ENCODE peak calls at places on chromosomes 16 and 17, in ten cellular contexts. One of them, this sample, is unnamed.

GRCh38 chr17:43217614-43218087 is 6.0 kb downstream of the TMEM106A start:
- DNase-seq in aorta: no peak
- DNase-seq in activated CD8-positive, alpha-beta memory T cell treated with anti-CD3 and anti-CD28 coated beads for 48 hours: no peak
- DNase-seq in GM12865: no peak
- DNase-seq in thyroid gland: no peak
- DNase-seq in upper lobe of right lung: peak; percentile 25
- DNase-seq in activated gamma-delta T cell treated with Interleukin-2 at 50 U/mL for 16 hours: no peak
- DNase-seq in tibial nerve: no peak
- DNase-seq in activated T-helper 1 cell treated with anti-CD3 and anti-CD28 coated beads, Interleukin-12 subunit alpha, Interleukin-12 subunit beta, Interleukin-2, Interleukin-4 antibody, amounts not matched to agents 30 ng/mL and 10 ng/mL and 1 ng/mL, durations not matched to agents 14 hours and 24 hours and 36 hours: no peak
- DNase-seq in stimulated activated CD8-positive, alpha-beta memory T cell treated with anti-CD3 and anti-CD28 coated beads, Interleukin-15, amount 100 ng/mL, for 48 hours: no peak
- DNase-seq in this sample: no peak

GRCh38 chr16:8567355-8568230 is 22.7 kb downstream of the TMEM114 start:
- DNase-seq in upper lobe of right lung: peak; percentile 72
- DNase-seq in activated gamma-delta T cell treated with Interleukin-2 at 50 U/mL for 16 hours: peak; percentile 67
- DNase-seq in tibial nerve: peak; percentile 38
- DNase-seq in activated T-helper 1 cell treated with anti-CD3 and anti-CD28 coated beads, Interleukin-12 subunit alpha, Interleukin-12 subunit beta, Interleukin-2, Interleukin-4 antibody, amounts not matched to agents 30 ng/mL and 10 ng/mL and 1 ng/mL, durations not matched to agents 14 hours and 24 hours and 36 hours: peak; percentile 66
- DNase-seq in thyroid gland: peak; percentile 71
- DNase-seq in aorta: peak; percentile 86
- DNase-seq in GM12865: peak; percentile 93
- DNase-seq in stimulated activated CD8-positive, alpha-beta memory T cell treated with anti-CD3 and anti-CD28 coated beads, Interleukin-15, amount 100 ng/mL, for 48 hours: peak; percentile 53
- DNase-seq in activated CD8-positive, alpha-beta memory T cell treated with anti-CD3 and anti-CD28 coated beads for 48 hours: peak; percentile 58
- DNase-seq in this sample: peak; percentile 85

GRCh38 chr16:25033852-25034251 is 18.7 kb upstream of the ARHGAP17 start:
- DNase-seq in GM12865: no peak
- DNase-seq in activated gamma-delta T cell treated with Interleukin-2 at 50 U/mL for 16 hours: no peak
- DNase-seq in stimulated activated CD8-positive, alpha-beta memory T cell treated with anti-CD3 and anti-CD28 coated beads, Interleukin-15, amount 100 ng/mL, for 48 hours: no peak
- DNase-seq in activated CD8-positive, alpha-beta memory T cell treated with anti-CD3 and anti-CD28 coated beads for 48 hours: no peak
- DNase-seq in thyroid gland: peak; percentile 47
- DNase-seq in upper lobe of right lung: no peak
- DNase-seq in aorta: no peak
- DNase-seq in tibial nerve: no peak
- DNase-seq in activated T-helper 1 cell treated with anti-CD3 and anti-CD28 coated beads, Interleukin-12 subunit alpha, Interleukin-12 subunit beta, Interleukin-2, Interleukin-4 antibody, amounts not matched to agents 30 ng/mL and 10 ng/mL and 1 ng/mL, durations not matched to agents 14 hours and 24 hours and 36 hours: no peak
- DNase-seq in this sample: no peak

GRCh38 chr16:66255647-66256046 is 110.8 kb upstream of the CDH5 start:
- DNase-seq in stimulated activated CD8-positive, alpha-beta memory T cell treated with anti-CD3 and anti-CD28 coated beads, Interleukin-15, amount 100 ng/mL, for 48 hours: no peak
- DNase-seq in tibial nerve: no peak
- DNase-seq in activated T-helper 1 cell treated with anti-CD3 and anti-CD28 coated beads, Interleukin-12 subunit alpha, Interleukin-12 subunit beta, Interleukin-2, Interleukin-4 antibody, amounts not matched to agents 30 ng/mL and 10 ng/mL and 1 ng/mL, durations not matched to agents 14 hours and 24 hours and 36 hours: no peak
- DNase-seq in upper lobe of right lung: peak; percentile 12
- DNase-seq in GM12865: no peak
- DNase-seq in thyroid gland: no peak
- DNase-seq in aorta: peak; percentile 59
- DNase-seq in activated CD8-positive, alpha-beta memory T cell treated with anti-CD3 and anti-CD28 coated beads for 48 hours: no peak
- DNase-seq in activated gamma-delta T cell treated with Interleukin-2 at 50 U/mL for 16 hours: no peak
- DNase-seq in this sample: no peak

GRCh38 chr16:87328846-87329245 is 11.7 kb upstream of the C16orf95 start:
- DNase-seq in stimulated activated CD8-positive, alpha-beta memory T cell treated with anti-CD3 and anti-CD28 coated beads, Interleukin-15, amount 100 ng/mL, for 48 hours: no peak
- DNase-seq in upper lobe of right lung: peak; percentile 48
- DNase-seq in aorta: peak; percentile 62
- DNase-seq in thyroid gland: no peak
- DNase-seq in activated CD8-positive, alpha-beta memory T cell treated with anti-CD3 and anti-CD28 coated beads for 48 hours: no peak
- DNase-seq in activated T-helper 1 cell treated with anti-CD3 and anti-CD28 coated beads, Interleukin-12 subunit alpha, Interleukin-12 subunit beta, Interleukin-2, Interleukin-4 antibody, amounts not matched to agents 30 ng/mL and 10 ng/mL and 1 ng/mL, durations not matched to agents 14 hours and 24 hours and 36 hours: no peak
- DNase-seq in tibial nerve: no peak
- DNase-seq in GM12865: no peak
- DNase-seq in activated gamma-delta T cell treated with Interleukin-2 at 50 U/mL for 16 hours: no peak
- DNase-seq in this sample: no peak

GRCh38 chr16:88830250-88830649 is 18.5 kb upstream of the APRT start:
- DNase-seq in stimulated activated CD8-positive, alpha-beta memory T cell treated with anti-CD3 and anti-CD28 coated beads, Interleukin-15, amount 100 ng/mL, for 48 hours: no peak
- DNase-seq in GM12865: no peak
- DNase-seq in activated CD8-positive, alpha-beta memory T cell treated with anti-CD3 and anti-CD28 coated beads for 48 hours: no peak
- DNase-seq in aorta: no peak
- DNase-seq in activated T-helper 1 cell treated with anti-CD3 and anti-CD28 coated beads, Interleukin-12 subunit alpha, Interleukin-12 subunit beta, Interleukin-2, Interleukin-4 antibody, amounts not matched to agents 30 ng/mL and 10 ng/mL and 1 ng/mL, durations not matched to agents 14 hours and 24 hours and 36 hours: no peak
- DNase-seq in activated gamma-delta T cell treated with Interleukin-2 at 50 U/mL for 16 hours: no peak
- DNase-seq in thyroid gland: no peak
- DNase-seq in tibial nerve: no peak
- DNase-seq in upper lobe of right lung: no peak
- DNase-seq in this sample: no peak

GRCh38 chr17:34637548-34638525 is 58.5 kb downstream of the TMEM132E start:
- DNase-seq in stimulated activated CD8-positive, alpha-beta memory T cell treated with anti-CD3 and anti-CD28 coated beads, Interleukin-15, amount 100 ng/mL, for 48 hours: peak; percentile 70
- DNase-seq in thyroid gland: peak; percentile 79
- DNase-seq in upper lobe of right lung: peak; percentile 88
- DNase-seq in tibial nerve: peak; percentile 40
- DNase-seq in activated CD8-positive, alpha-beta memory T cell treated with anti-CD3 and anti-CD28 coated beads for 48 hours: peak; percentile 75
- DNase-seq in aorta: peak; percentile 89
- DNase-seq in activated gamma-delta T cell treated with Interleukin-2 at 50 U/mL for 16 hours: peak; percentile 83
- DNase-seq in GM12865: peak; percentile 78
- DNase-seq in activated T-helper 1 cell treated with anti-CD3 and anti-CD28 coated beads, Interleukin-12 subunit alpha, Interleukin-12 subunit beta, Interleukin-2, Interleukin-4 antibody, amounts not matched to agents 30 ng/mL and 10 ng/mL and 1 ng/mL, durations not matched to agents 14 hours and 24 hours and 36 hours: peak; percentile 66
- DNase-seq in this sample: peak; percentile 14

GRCh38 chr17:39231587-39232551 is 6.1 kb upstream of the STAC2 start:
- DNase-seq in activated gamma-delta T cell treated with Interleukin-2 at 50 U/mL for 16 hours: peak; percentile 60
- DNase-seq in tibial nerve: no peak
- DNase-seq in activated CD8-positive, alpha-beta memory T cell treated with anti-CD3 and anti-CD28 coated beads for 48 hours: no peak
- DNase-seq in thyroid gland: peak; percentile 35
- DNase-seq in aorta: peak; percentile 89
- DNase-seq in GM12865: peak; percentile 53
- DNase-seq in upper lobe of right lung: peak; percentile 81
- DNase-seq in stimulated activated CD8-positive, alpha-beta memory T cell treated with anti-CD3 and anti-CD28 coated beads, Interleukin-15, amount 100 ng/mL, for 48 hours: peak; percentile 22
- DNase-seq in activated T-helper 1 cell treated with anti-CD3 and anti-CD28 coated beads, Interleukin-12 subunit alpha, Interleukin-12 subunit beta, Interleukin-2, Interleukin-4 antibody, amounts not matched to agents 30 ng/mL and 10 ng/mL and 1 ng/mL, durations not matched to agents 14 hours and 24 hours and 36 hours: peak; percentile 20
- DNase-seq in this sample: no peak

GRCh38 chr16:2438121-2438520 is 8.9 kb downstream of the CCNF start:
- DNase-seq in activated CD8-positive, alpha-beta memory T cell treated with anti-CD3 and anti-CD28 coated beads for 48 hours: no peak
- DNase-seq in stimulated activated CD8-positive, alpha-beta memory T cell treated with anti-CD3 and anti-CD28 coated beads, Interleukin-15, amount 100 ng/mL, for 48 hours: no peak
- DNase-seq in tibial nerve: no peak
- DNase-seq in GM12865: no peak
- DNase-seq in activated gamma-delta T cell treated with Interleukin-2 at 50 U/mL for 16 hours: no peak
- DNase-seq in upper lobe of right lung: no peak
- DNase-seq in aorta: no peak
- DNase-seq in activated T-helper 1 cell treated with anti-CD3 and anti-CD28 coated beads, Interleukin-12 subunit alpha, Interleukin-12 subunit beta, Interleukin-2, Interleukin-4 antibody, amounts not matched to agents 30 ng/mL and 10 ng/mL and 1 ng/mL, durations not matched to agents 14 hours and 24 hours and 36 hours: no peak
- DNase-seq in thyroid gland: no peak
- DNase-seq in this sample: no peak

GRCh38 chr16:25060920-25061319 is 45.8 kb upstream of the ARHGAP17 start:
- DNase-seq in stimulated activated CD8-positive, alpha-beta memory T cell treated with anti-CD3 and anti-CD28 coated beads, Interleukin-15, amount 100 ng/mL, for 48 hours: no peak
- DNase-seq in GM12865: peak; percentile 58
- DNase-seq in thyroid gland: no peak
- DNase-seq in upper lobe of right lung: no peak
- DNase-seq in aorta: no peak
- DNase-seq in activated CD8-positive, alpha-beta memory T cell treated with anti-CD3 and anti-CD28 coated beads for 48 hours: no peak
- DNase-seq in tibial nerve: no peak
- DNase-seq in activated T-helper 1 cell treated with anti-CD3 and anti-CD28 coated beads, Interleukin-12 subunit alpha, Interleukin-12 subunit beta, Interleukin-2, Interleukin-4 antibody, amounts not matched to agents 30 ng/mL and 10 ng/mL and 1 ng/mL, durations not matched to agents 14 hours and 24 hours and 36 hours: peak; percentile 26
- DNase-seq in activated gamma-delta T cell treated with Interleukin-2 at 50 U/mL for 16 hours: peak; percentile 28
- DNase-seq in this sample: no peak

GRCh38 chr17:79645022-79645776 is 34.3 kb upstream of the RBFOX3 start:
- DNase-seq in GM12865: no peak
- DNase-seq in aorta: no peak
- DNase-seq in activated CD8-positive, alpha-beta memory T cell treated with anti-CD3 and anti-CD28 coated beads for 48 hours: no peak
- DNase-seq in stimulated activated CD8-positive, alpha-beta memory T cell treated with anti-CD3 and anti-CD28 coated beads, Interleukin-15, amount 100 ng/mL, for 48 hours: no peak
- DNase-seq in upper lobe of right lung: peak; percentile 50
- DNase-seq in thyroid gland: no peak
- DNase-seq in activated T-helper 1 cell treated with anti-CD3 and anti-CD28 coated beads, Interleukin-12 subunit alpha, Interleukin-12 subunit beta, Interleukin-2, Interleukin-4 antibody, amounts not matched to agents 30 ng/mL and 10 ng/mL and 1 ng/mL, durations not matched to agents 14 hours and 24 hours and 36 hours: no peak
- DNase-seq in tibial nerve: no peak
- DNase-seq in activated gamma-delta T cell treated with Interleukin-2 at 50 U/mL for 16 hours: no peak
- DNase-seq in this sample: no peak

GRCh38 chr17:50708050-50709000 is 611 bp upstream of the ANKRD40 start:
- DNase-seq in tibial nerve: no peak
- DNase-seq in activated gamma-delta T cell treated with Interleukin-2 at 50 U/mL for 16 hours: no peak
- DNase-seq in thyroid gland: no peak
- DNase-seq in upper lobe of right lung: no peak
- DNase-seq in stimulated activated CD8-positive, alpha-beta memory T cell treated with anti-CD3 and anti-CD28 coated beads, Interleukin-15, amount 100 ng/mL, for 48 hours: no peak
- DNase-seq in GM12865: peak; percentile 40
- DNase-seq in activated CD8-positive, alpha-beta memory T cell treated with anti-CD3 and anti-CD28 coated beads for 48 hours: no peak
- DNase-seq in aorta: no peak
- DNase-seq in activated T-helper 1 cell treated with anti-CD3 and anti-CD28 coated beads, Interleukin-12 subunit alpha, Interleukin-12 subunit beta, Interleukin-2, Interleukin-4 antibody, amounts not matched to agents 30 ng/mL and 10 ng/mL and 1 ng/mL, durations not matched to agents 14 hours and 24 hours and 36 hours: no peak
- DNase-seq in this sample: no peak

GRCh38 chr17:796609-797008 is 14.5 kb downstream of the MRM3 start:
- DNase-seq in upper lobe of right lung: no peak
- DNase-seq in stimulated activated CD8-positive, alpha-beta memory T cell treated with anti-CD3 and anti-CD28 coated beads, Interleukin-15, amount 100 ng/mL, for 48 hours: no peak
- DNase-seq in thyroid gland: no peak
- DNase-seq in tibial nerve: no peak
- DNase-seq in activated gamma-delta T cell treated with Interleukin-2 at 50 U/mL for 16 hours: no peak
- DNase-seq in aorta: peak; percentile 47
- DNase-seq in activated CD8-positive, alpha-beta memory T cell treated with anti-CD3 and anti-CD28 coated beads for 48 hours: no peak
- DNase-seq in GM12865: no peak
- DNase-seq in activated T-helper 1 cell treated with anti-CD3 and anti-CD28 coated beads, Interleukin-12 subunit alpha, Interleukin-12 subunit beta, Interleukin-2, Interleukin-4 antibody, amounts not matched to agents 30 ng/mL and 10 ng/mL and 1 ng/mL, durations not matched to agents 14 hours and 24 hours and 36 hours: no peak
- DNase-seq in this sample: no peak

This sample was measured in glomerular endothelial cell.